ENCODE peak calls at places on chromosomes 5 and 9, in four cellular contexts. D, P, R and K are unnamed samples. For H3K27me3, the result is how much of the 10 kb centered on the place peaks cover.

GRCh38 chr9:127424669-127424986 is 446 bp downstream of the ZNF79 start:
- DNase-seq in D (no peak), P (no peak), R (no peak), K (no peak)

GRCh38 chr9:32551491-32552049 is 557 bp upstream of the SMIM27 start:
- DNase-seq in D (peak), P (no peak), R (peak), K (no peak)

GRCh38 chr5:113296681-113297080 is 138.1 kb downstream of the TSSK1B start:
- DNase-seq in D (peak), P (no peak), R (no peak), K (no peak)

GRCh38 chr9:114787781-114788498 is 17.9 kb downstream of the TNFSF15 start:
- DNase-seq in D (no peak), P (no peak), R (no peak), K (no peak)

GRCh38 chr9:91732187-91733005 is 217.6 kb downstream of the ROR2 start:
- DNase-seq in D (no peak), P (no peak), R (no peak), K (no peak)

GRCh38 chr9:35741740-35742139 is 7.3 kb downstream of the GBA2 start:
- DNase-seq in D (no peak), P (no peak), R (no peak), K (no peak)

GRCh38 chr9:2159521-2160417 is 144.6 kb downstream of the SMARCA2 start:
- DNase-seq in D (peak), P (no peak), R (no peak), K (no peak)

GRCh38 chr9:99357575-99357974 is 135.5 kb downstream of the SEC61B start:
- DNase-seq in D (no peak), P (peak), R (peak), K (no peak)

GRCh38 chr5:41747291-41747690 is 122.9 kb downstream of the OXCT1 start:
- DNase-seq in D (peak), P (no peak), R (no peak), K (no peak)

GRCh38 chr5:91182763-91183162 is 200.4 kb downstream of the ARRDC3 start:
- DNase-seq in D (no peak), P (no peak), R (no peak), K (no peak)

GRCh38 chr5:137152616-137153015 is 346.5 kb downstream of the SPOCK1 start:
- DNase-seq in D (no peak), P (no peak), R (no peak), K (no peak)

GRCh38 chr5:103821361-103821760 is 258.8 kb upstream of the NUDT12 start:
- DNase-seq in D (no peak), P (no peak), R (no peak), K (no peak)

GRCh38 chr5:118775790-118776499 is 212.4 kb downstream of the DTWD2 start:
- DNase-seq in D (no peak), P (no peak), R (no peak), K (no peak)

GRCh38 chr9:98611319-98611718 is 97.4 kb downstream of the GABBR2 start:
- DNase-seq in D (no peak), P (no peak), R (no peak), K (no peak)

GRCh38 chr5:78799254-78800017 is 150.9 kb upstream of the LHFPL2 start:
- DNase-seq in D (peak), P (no peak), R (no peak), K (peak)

GRCh38 chr5:144131256-144131655 is 39.2 kb downstream of the YIPF5 start:
- DNase-seq in D (no peak), P (no peak), R (no peak), K (no peak)

GRCh38 chr9:12681620-12682019 is 11.6 kb upstream of the TYRP1 start:
- DNase-seq in D (peak), P (no peak), R (no peak), K (no peak)

GRCh38 chr9:119868694-119869093 is 499.5 kb upstream of the BRINP1 start:
- DNase-seq in D (no peak), P (no peak), R (peak), K (no peak)

GRCh38 chr5:40630166-40630565 is 49.5 kb upstream of the PTGER4 start:
- DNase-seq in D (no peak), P (no peak), R (no peak), K (no peak)

GRCh38 chr9:4891674-4892073 is 93.4 kb upstream of the JAK2 start:
- DNase-seq in D (no peak), P (no peak), R (no peak), K (no peak)

GRCh38 chr9:89425921-89426388 is 72.0 kb downstream of the SEMA4D start:
- DNase-seq in D (no peak), P (no peak), R (no peak), K (no peak)

GRCh38 chr9:23194281-23194680 is 631.8 kb downstream of the ELAVL2 start:
- DNase-seq in D (no peak), P (no peak), R (no peak), K (no peak)

GRCh38 chr9:121463026-121463827 is 36.4 kb downstream of the GGTA1 start:
- DNase-seq in D (peak), P (peak), R (peak), K (no peak)

GRCh38 chr9:36029202-36029601 is 7.5 kb upstream of the RECK start:
- DNase-seq in D (no peak), P (no peak), R (no peak), K (no peak)

GRCh38 chr9:99287641-99288040 is 65.6 kb downstream of the SEC61B start:
- DNase-seq in D (no peak), P (no peak), R (no peak), K (no peak)

GRCh38 chr5:123505633-123506032 is 6.3 kb upstream of the CSNK1G3 start:
- DNase-seq in D (no peak), P (no peak), R (no peak), K (no peak)

GRCh38 chr9:110601098-110601497 is 21.6 kb upstream of the SVEP1 start:
- DNase-seq in D (no peak), P (no peak), R (no peak), K (no peak)

GRCh38 chr9:74447451-74448193 is 49.5 kb upstream of the RORB start:
- DNase-seq in D (no peak), P (no peak), R (no peak), K (no peak)

GRCh38 chr5:6868816-6869215 is 155.6 kb downstream of the TENT4A start:
- DNase-seq in D (no peak), P (no peak), R (no peak), K (no peak)

GRCh38 chr9:70192707-70193106 is 66.1 kb upstream of the SMC5 start:
- DNase-seq in D (no peak), P (no peak), R (no peak), K (no peak)

GRCh38 chr5:142012186-142012785 is 541 bp downstream of the GNPDA1 start:
- DNase-seq in D (no peak), P (peak), R (peak), K (no peak)

GRCh38 chr5:72954389-72954788 is 1.5 kb upstream of the FCHO2 start:
- DNase-seq in D (no peak), P (no peak), R (no peak), K (no peak)

GRCh38 chr9:93945400-93946337 is 9.5 kb downstream of the BARX1 start:
- DNase-seq in D (no peak), P (no peak), R (no peak), K (no peak)

DNA sequence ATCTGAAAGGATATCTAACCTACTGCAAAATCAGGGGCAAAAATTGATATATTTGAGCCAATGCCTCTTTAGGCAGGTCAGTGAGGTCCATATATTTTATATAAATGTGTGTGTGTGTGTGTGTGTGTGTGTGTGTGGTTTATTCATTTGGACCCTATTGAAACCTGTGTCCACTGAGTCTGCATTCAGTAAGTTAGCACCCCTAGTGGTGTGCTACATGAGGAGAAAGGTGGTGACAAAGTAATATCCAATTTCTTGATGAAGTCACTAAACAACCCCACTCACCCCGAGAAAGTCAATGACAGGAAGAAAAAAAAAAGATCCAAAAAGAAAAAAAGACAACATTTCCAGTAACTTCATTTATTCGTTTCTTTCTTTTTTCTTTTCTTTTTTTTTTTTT is 4.1 kb downstream of the FBXW11 start:
- DNase-seq in D (no peak), P (no peak), R (no peak), K (no peak)
- TF ChIP-seq CTCF in D (peak), P (peak), R (peak), K (peak)

GRCh38 chr9:130263601-130264413 is 1.8 kb upstream of the HMCN2 start:
- DNase-seq in D (no peak), P (no peak), R (peak), K (peak)

GRCh38 chr9:130260816-130261765 is 4.5 kb upstream of the HMCN2 start:
- DNase-seq in D (no peak), P (no peak), R (peak), K (no peak)

GRCh38 chr9:130262771-130263170 is 2.8 kb upstream of the HMCN2 start:
- DNase-seq in D (no peak), P (no peak), R (peak), K (no peak)

GRCh38 chr9:130264414-130265350 is 878 bp upstream of the HMCN2 start:
- DNase-seq in D (no peak), P (no peak), R (peak), K (no peak)

DNA sequence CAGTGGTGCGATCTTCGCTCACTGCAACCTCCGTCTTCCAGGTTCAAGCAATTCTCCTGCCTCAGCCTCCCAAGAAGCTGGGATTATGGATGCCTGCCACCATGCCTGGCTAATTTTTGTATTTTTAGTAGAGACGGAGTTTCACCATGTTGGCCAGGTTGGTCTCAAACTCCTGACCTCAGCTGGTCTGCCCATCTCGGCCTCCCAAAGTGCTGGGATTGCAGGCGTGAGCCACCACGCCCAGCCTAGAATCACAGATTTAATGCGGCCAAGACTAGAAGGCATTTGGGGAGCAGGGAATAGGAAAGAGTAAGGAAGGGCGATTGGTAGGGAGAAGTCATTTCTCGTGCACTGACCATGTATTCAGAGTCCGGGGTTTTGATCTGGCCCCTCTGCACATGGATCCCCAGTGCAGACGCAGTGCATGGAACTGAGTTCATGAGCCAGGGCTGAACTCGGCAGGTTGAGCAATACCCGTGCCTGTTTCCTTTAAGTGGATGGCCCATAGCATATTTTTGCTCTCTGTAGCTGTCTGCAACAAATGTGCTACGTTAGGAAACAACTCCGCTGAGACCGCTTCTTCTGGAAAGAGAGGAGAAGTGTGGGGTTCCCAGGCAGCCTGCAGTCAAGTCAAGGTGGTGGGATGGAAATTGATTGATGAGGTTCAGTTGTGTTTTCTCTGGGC is 3.4 kb upstream of the HMCN2 start:
- DNase-seq in D (no peak), P (no peak), R (peak), K (no peak)
- H3K27me3 ChIP-seq in D (half or more), P (half or more), R (under half), K (half or more)

GRCh38 chr9:80156725-80157124 is 585.0 kb downstream of the TLE4 start:
- DNase-seq in D (peak), P (no peak), R (no peak), K (no peak)
- H3K4me3 ChIP-seq in D (no peak), P (no peak), R (no peak), K (no peak)

DNA sequence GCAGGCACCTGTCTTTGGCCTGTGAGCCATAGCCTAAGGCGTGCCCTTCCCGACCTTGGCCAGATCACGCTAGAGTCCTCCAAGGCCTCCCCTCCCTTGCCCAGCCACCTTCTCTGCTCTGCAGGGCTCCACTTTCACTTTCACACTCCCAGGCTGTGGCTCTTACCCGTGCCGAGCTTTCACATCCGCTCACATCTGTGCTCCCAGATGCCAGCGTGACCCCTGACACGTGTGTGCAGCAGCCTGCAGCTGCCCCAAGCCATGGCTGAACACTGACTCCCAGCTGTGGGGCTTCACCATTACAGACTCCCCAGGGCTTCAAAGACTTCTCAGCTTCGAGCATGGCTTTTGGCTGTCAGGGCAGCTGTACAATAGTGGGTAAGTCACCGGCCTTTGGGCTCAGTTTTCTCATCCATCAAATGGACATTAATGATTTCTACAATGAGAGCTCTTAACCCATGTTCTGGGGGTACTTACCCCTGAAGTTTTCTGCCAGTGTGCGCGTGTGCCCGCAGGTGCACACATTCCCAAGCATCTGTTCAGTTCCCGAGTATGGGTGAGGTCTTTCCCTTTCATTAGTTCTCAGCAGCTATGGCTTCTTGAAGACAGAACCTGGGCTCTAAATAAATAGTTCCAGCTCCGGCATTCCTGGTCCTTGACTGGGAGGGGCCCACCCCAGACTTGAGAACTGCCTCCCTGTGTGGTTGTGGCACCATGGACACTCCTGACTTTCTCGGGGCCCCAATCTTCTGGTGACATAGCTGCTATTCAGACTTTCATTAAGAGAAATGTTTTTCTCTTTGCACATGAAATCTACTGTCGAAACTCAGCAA is 118.6 kb downstream of the RGS3 start:
- DNase-seq in D (peak), P (peak), R (peak), K (no peak)
- TF ChIP-seq CTCF in D (peak), P (peak), R (peak), K (peak)

GRCh38 chr9:132152231-132152630 is 9.6 kb upstream of the NTNG2 start:
- DNase-seq in D (no peak), P (no peak), R (no peak), K (no peak)

GRCh38 chr9:132157347-132158116 is 4.3 kb upstream of the NTNG2 start:
- DNase-seq in D (no peak), P (no peak), R (no peak), K (no peak)

GRCh38 chr9:132156256-132156655 is 5.6 kb upstream of the NTNG2 start:
- DNase-seq in D (no peak), P (no peak), R (no peak), K (no peak)

GRCh38 chr9:132154925-132155324 is 6.9 kb upstream of the NTNG2 start:
- DNase-seq in D (no peak), P (no peak), R (no peak), K (no peak)

DNA sequence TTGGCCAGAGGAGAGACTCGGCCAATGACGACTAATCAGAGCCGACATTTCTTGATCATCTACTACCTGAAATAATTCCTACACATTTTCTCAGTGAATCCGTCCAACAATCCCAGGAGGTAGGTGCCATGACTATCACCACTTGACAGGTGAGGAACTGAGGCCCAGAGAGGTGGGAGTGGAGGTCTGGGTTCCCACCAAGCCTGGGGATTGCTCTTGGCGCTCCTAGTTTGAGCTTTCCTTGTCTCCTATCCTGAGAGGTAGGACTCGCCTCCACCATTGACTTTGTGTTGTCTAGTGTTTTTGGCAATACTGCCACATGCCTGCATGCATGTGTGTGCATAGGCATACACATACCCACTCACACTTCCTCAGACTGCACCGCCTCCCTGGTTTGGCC is 6.3 kb upstream of the NTNG2 start:
- DNase-seq in D (no peak), P (no peak), R (no peak), K (no peak)
- H3K27me3 ChIP-seq in D (half or more), P (half or more), R (half or more), K (half or more)

DNA sequence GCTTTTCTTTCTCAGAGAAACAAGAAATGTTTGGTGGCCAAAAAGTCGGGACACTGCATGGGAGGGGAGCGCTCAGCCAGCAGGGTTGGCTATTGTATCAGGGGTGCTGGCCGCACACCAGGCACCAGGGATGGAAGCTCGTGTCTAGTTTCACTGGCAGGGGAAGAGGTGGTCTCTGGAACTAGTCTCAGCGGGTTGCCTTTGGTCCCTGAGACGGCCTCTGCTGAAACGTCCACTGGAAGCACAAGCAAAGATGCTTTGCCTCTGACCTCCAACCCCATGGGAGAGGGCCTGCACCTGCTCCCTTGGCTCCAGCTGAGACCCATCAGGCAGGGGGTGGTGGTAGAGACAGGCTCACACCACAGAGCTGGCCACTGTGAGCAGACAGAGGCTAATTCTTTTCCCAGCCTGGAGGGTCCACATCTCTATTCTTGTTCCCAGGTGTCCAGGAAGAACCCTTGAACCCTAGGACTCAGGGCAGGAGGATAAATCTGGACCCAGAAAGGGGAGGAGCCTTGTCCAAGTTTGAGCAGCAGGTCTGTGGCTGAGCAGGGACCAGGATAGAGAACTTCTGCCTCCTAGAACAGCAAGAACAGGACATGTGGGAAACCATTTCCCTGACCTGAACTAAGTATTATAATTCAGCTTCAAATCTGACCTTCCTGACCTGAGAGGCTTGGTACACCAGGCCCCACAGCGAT is 102.6 kb downstream of the RGS3 start:
- DNase-seq in D (no peak), P (no peak), R (peak), K (no peak)
- H3K4me3 ChIP-seq in D (peak), P (no peak), R (peak), K (peak)

DNA sequence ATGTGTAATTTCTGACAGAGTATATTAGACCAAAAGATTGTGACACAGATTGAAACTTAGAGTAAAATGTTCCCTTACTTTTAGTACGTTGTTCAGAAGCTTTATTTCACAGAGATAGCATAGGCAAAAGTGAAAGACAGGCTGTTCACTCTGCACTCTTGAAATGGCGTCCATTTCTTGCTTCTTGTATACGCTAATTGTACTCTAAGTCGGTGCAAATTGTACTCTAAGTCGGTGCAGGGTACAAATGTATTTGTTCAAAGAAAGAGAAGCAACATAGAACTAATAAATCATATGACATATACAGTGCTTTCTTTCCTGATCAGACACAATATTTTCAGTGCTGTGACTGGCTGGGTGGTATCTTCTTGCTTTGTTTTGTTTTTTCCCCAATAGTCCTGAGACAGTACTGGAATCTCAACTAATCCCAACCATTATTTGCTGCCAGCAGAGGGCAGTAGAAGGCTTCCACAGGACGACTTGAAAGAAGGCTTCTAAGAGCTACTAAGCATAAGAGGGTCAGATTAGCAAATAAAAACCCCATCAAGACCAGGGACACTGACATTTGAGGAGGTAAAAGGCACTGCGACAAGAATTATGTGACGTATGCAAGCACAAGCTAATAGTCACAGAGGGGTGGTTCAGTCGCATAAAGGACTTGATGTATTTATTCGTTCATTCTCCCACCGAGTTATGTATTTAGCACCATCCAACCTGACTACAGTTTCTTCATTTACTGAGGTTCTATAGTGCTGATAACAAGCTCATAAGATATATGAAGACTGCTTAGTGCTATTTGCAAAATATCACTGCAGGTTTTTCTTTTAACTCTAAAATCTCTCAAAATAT is 831.8 kb downstream of the TAF11L14 start:
- DNase-seq in D (peak), P (no peak), R (no peak), K (peak)
- TF ChIP-seq CTCF in D (peak), P (peak), R (no peak), K (peak)